ENCODE peak calls at places on chromosomes 5 and 9, in five cellular contexts. One of them, this sample, is unnamed.

GRCh38 chr9:81427870-81428269 is 261.5 kb downstream of the TLE1 start:
- DNase-seq in Calu3: no peak
- DNase-seq in foreskin fibroblast: no peak
- DNase-seq in breast epithelium: no peak
- DNase-seq in endothelial cell: no peak
- DNase-seq in this sample: no peak

GRCh38 chr5:73395274-73395673 is 53.3 kb downstream of the FOXD1 start:
- DNase-seq in Calu3: no peak
- DNase-seq in foreskin fibroblast: no peak
- DNase-seq in breast epithelium: no peak
- DNase-seq in endothelial cell: no peak
- DNase-seq in this sample: no peak

GRCh38 chr9:101536938-101537337 is 3.3 kb downstream of the RNF20 start:
- DNase-seq in Calu3: no peak
- DNase-seq in foreskin fibroblast: peak
- DNase-seq in breast epithelium: no peak
- DNase-seq in endothelial cell: peak
- DNase-seq in this sample: peak

GRCh38 chr9:98846081-98846480 is 38.6 kb downstream of the GALNT12 start:
- DNase-seq in Calu3: no peak
- DNase-seq in foreskin fibroblast: no peak
- DNase-seq in breast epithelium: no peak
- DNase-seq in endothelial cell: no peak
- DNase-seq in this sample: no peak

GRCh38 chr5:57338068-57338848 is 144.4 kb downstream of the ACTBL2 start:
- DNase-seq in Calu3: peak
- DNase-seq in foreskin fibroblast: no peak
- DNase-seq in breast epithelium: no peak
- DNase-seq in endothelial cell: peak
- DNase-seq in this sample: peak

GRCh38 chr9:99588747-99589146 is 232.9 kb upstream of the NR4A3 start:
- DNase-seq in Calu3: no peak
- DNase-seq in foreskin fibroblast: no peak
- DNase-seq in breast epithelium: no peak
- DNase-seq in endothelial cell: no peak
- DNase-seq in this sample: no peak

GRCh38 chr9:92740446-92740961 is 24.1 kb downstream of the BICD2 start:
- DNase-seq in Calu3: no peak
- DNase-seq in foreskin fibroblast: no peak
- DNase-seq in breast epithelium: no peak
- DNase-seq in endothelial cell: no peak
- DNase-seq in this sample: no peak

GRCh38 chr5:154355141-154355611 is 90.6 kb upstream of the SAP30L start:
- DNase-seq in Calu3: no peak
- DNase-seq in foreskin fibroblast: no peak
- DNase-seq in breast epithelium: no peak
- DNase-seq in endothelial cell: no peak
- DNase-seq in this sample: no peak

GRCh38 chr5:24788829-24789509 is 144.2 kb upstream of the CDH10 start:
- DNase-seq in Calu3: no peak
- DNase-seq in foreskin fibroblast: no peak
- DNase-seq in breast epithelium: no peak
- DNase-seq in endothelial cell: no peak
- DNase-seq in this sample: no peak

GRCh38 chr9:89814340-89815040 is 209.7 kb downstream of the GADD45G start:
- DNase-seq in Calu3: no peak
- DNase-seq in foreskin fibroblast: no peak
- DNase-seq in breast epithelium: no peak
- DNase-seq in endothelial cell: no peak
- DNase-seq in this sample: peak

GRCh38 chr5:134086943-134087305 is 27.6 kb upstream of the TCF7 start:
- DNase-seq in Calu3: no peak
- DNase-seq in foreskin fibroblast: no peak
- DNase-seq in breast epithelium: no peak
- DNase-seq in endothelial cell: no peak
- DNase-seq in this sample: no peak

GRCh38 chr5:150377964-150378694 is 20.6 kb downstream of the TCOF1 start:
- DNase-seq in Calu3: no peak
- DNase-seq in foreskin fibroblast: peak
- DNase-seq in breast epithelium: no peak
- DNase-seq in endothelial cell: no peak
- DNase-seq in this sample: no peak

GRCh38 chr9:109248133-109248581 is 72.7 kb downstream of the EPB41L4B start:
- DNase-seq in Calu3: no peak
- DNase-seq in foreskin fibroblast: peak
- DNase-seq in breast epithelium: no peak
- DNase-seq in endothelial cell: no peak
- DNase-seq in this sample: peak

GRCh38 chr5:159240301-159240870 is 22.7 kb upstream of the UBLCP1 start:
- DNase-seq in Calu3: no peak
- DNase-seq in foreskin fibroblast: peak
- DNase-seq in breast epithelium: no peak
- DNase-seq in endothelial cell: no peak
- DNase-seq in this sample: no peak

GRCh38 chr9:12817702-12818101 is 42.9 kb downstream of the LURAP1L start:
- DNase-seq in Calu3: peak
- DNase-seq in foreskin fibroblast: peak
- DNase-seq in breast epithelium: peak
- DNase-seq in endothelial cell: no peak
- DNase-seq in this sample: no peak

GRCh38 chr9:22457448-22457847 is 10.8 kb downstream of the DMRTA1 start:
- DNase-seq in Calu3: no peak
- DNase-seq in foreskin fibroblast: no peak
- DNase-seq in breast epithelium: no peak
- DNase-seq in endothelial cell: no peak
- DNase-seq in this sample: no peak

GRCh38 chr5:169435506-169436230 is 134.7 kb upstream of the SLIT3 start:
- DNase-seq in Calu3: no peak
- DNase-seq in foreskin fibroblast: peak
- DNase-seq in breast epithelium: no peak
- DNase-seq in endothelial cell: no peak
- DNase-seq in this sample: no peak

GRCh38 chr9:120970249-120970648 is 43.7 kb upstream of the TRAF1 start:
- DNase-seq in Calu3: no peak
- DNase-seq in foreskin fibroblast: peak
- DNase-seq in breast epithelium: no peak
- DNase-seq in endothelial cell: no peak
- DNase-seq in this sample: no peak

GRCh38 chr5:133122711-133123110 is 70.9 kb downstream of the HSPA4 start:
- DNase-seq in Calu3: no peak
- DNase-seq in foreskin fibroblast: no peak
- DNase-seq in breast epithelium: no peak
- DNase-seq in endothelial cell: no peak
- DNase-seq in this sample: no peak

GRCh38 chr5:36696059-36696673 is 89.8 kb downstream of the SLC1A3 start:
- DNase-seq in Calu3: peak
- DNase-seq in foreskin fibroblast: peak
- DNase-seq in breast epithelium: peak
- DNase-seq in endothelial cell: peak
- DNase-seq in this sample: peak

GRCh38 chr9:128382261-128382660 is 11.1 kb downstream of the URM1 start:
- DNase-seq in Calu3: no peak
- DNase-seq in foreskin fibroblast: no peak
- DNase-seq in breast epithelium: no peak
- DNase-seq in endothelial cell: no peak
- DNase-seq in this sample: no peak

GRCh38 chr5:75744355-75744754 is 27.1 kb upstream of the POC5 start:
- DNase-seq in Calu3: no peak
- DNase-seq in foreskin fibroblast: no peak
- DNase-seq in breast epithelium: no peak
- DNase-seq in endothelial cell: no peak
- DNase-seq in this sample: no peak

GRCh38 chr5:1041225-1042186 is 32.9 kb downstream of the NKD2 start:
- DNase-seq in Calu3: no peak
- DNase-seq in foreskin fibroblast: no peak
- DNase-seq in breast epithelium: no peak
- DNase-seq in endothelial cell: no peak
- DNase-seq in this sample: no peak

GRCh38 chr5:97231025-97231636 is 48.1 kb upstream of the RIOK2 start:
- DNase-seq in Calu3: peak
- DNase-seq in foreskin fibroblast: peak
- DNase-seq in breast epithelium: peak
- DNase-seq in endothelial cell: peak
- DNase-seq in this sample: peak

GRCh38 chr5:160312139-160312959 is at the start of gene CCNJL:
- DNase-seq in Calu3: peak
- DNase-seq in foreskin fibroblast: peak
- DNase-seq in breast epithelium: peak
- DNase-seq in endothelial cell: peak
- DNase-seq in this sample: peak

GRCh38 chr5:402615-403359 is 40.2 kb upstream of the EXOC3 start:
- DNase-seq in Calu3: no peak
- DNase-seq in foreskin fibroblast: no peak
- DNase-seq in breast epithelium: peak
- DNase-seq in endothelial cell: no peak
- DNase-seq in this sample: no peak

GRCh38 chr5:132193165-132193694 is 34.4 kb downstream of the P4HA2 start:
- DNase-seq in Calu3: no peak
- DNase-seq in foreskin fibroblast: no peak
- DNase-seq in breast epithelium: no peak
- DNase-seq in endothelial cell: no peak
- DNase-seq in this sample: no peak

GRCh38 chr5:105563842-105564241 is 2001.3 kb upstream of the NUDT12 start:
- DNase-seq in Calu3: no peak
- DNase-seq in foreskin fibroblast: no peak
- DNase-seq in breast epithelium: no peak
- DNase-seq in endothelial cell: no peak
- DNase-seq in this sample: no peak

GRCh38 chr5:14208071-14209021 is 65.2 kb downstream of the TRIO start:
- DNase-seq in Calu3: no peak
- DNase-seq in foreskin fibroblast: peak
- DNase-seq in breast epithelium: no peak
- DNase-seq in endothelial cell: no peak
- DNase-seq in this sample: no peak

GRCh38 chr9:87643111-87643650 is 82.7 kb upstream of the CTSL start:
- DNase-seq in Calu3: no peak
- DNase-seq in foreskin fibroblast: no peak
- DNase-seq in breast epithelium: no peak
- DNase-seq in endothelial cell: no peak
- DNase-seq in this sample: no peak

GRCh38 chr9:3059781-3060468 is 216.0 kb upstream of the PUM3 start:
- DNase-seq in Calu3: no peak
- DNase-seq in foreskin fibroblast: no peak
- DNase-seq in breast epithelium: no peak
- DNase-seq in endothelial cell: no peak
- DNase-seq in this sample: no peak

GRCh38 chr9:100074093-100074492 is 24.7 kb downstream of the ERP44 start:
- DNase-seq in Calu3: no peak
- DNase-seq in foreskin fibroblast: no peak
- DNase-seq in breast epithelium: no peak
- DNase-seq in endothelial cell: no peak
- DNase-seq in this sample: no peak

GRCh38 chr5:137470111-137470920 is 28.8 kb downstream of the SPOCK1 start:
- DNase-seq in Calu3: no peak
- DNase-seq in foreskin fibroblast: peak
- DNase-seq in breast epithelium: no peak
- DNase-seq in endothelial cell: no peak
- DNase-seq in this sample: no peak

GRCh38 chr9:15349892-15350761 is 43.1 kb upstream of the TTC39B start:
- DNase-seq in Calu3: peak
- DNase-seq in foreskin fibroblast: peak
- DNase-seq in breast epithelium: no peak
- DNase-seq in endothelial cell: no peak
- DNase-seq in this sample: no peak

GRCh38 chr5:129094924-129095797 is 612 bp downstream of the ISOC1 start:
- DNase-seq in Calu3: peak
- DNase-seq in foreskin fibroblast: peak
- DNase-seq in breast epithelium: peak
- DNase-seq in endothelial cell: peak
- DNase-seq in this sample: peak
- TF ChIP-seq CTCF in Calu3: no peak
- TF ChIP-seq CTCF in foreskin fibroblast: no peak
- TF ChIP-seq CTCF in breast epithelium: no peak
- TF ChIP-seq CTCF in endothelial cell: peak
- TF ChIP-seq CTCF in this sample: peak

GRCh38 chr9:123191260-123191659 is 77.1 kb downstream of the STRBP start:
- DNase-seq in Calu3: no peak
- DNase-seq in foreskin fibroblast: no peak
- DNase-seq in breast epithelium: no peak
- DNase-seq in endothelial cell: no peak
- DNase-seq in this sample: no peak
- TF ChIP-seq CTCF in Calu3: no peak
- TF ChIP-seq CTCF in foreskin fibroblast: no peak
- TF ChIP-seq CTCF in breast epithelium: no peak
- TF ChIP-seq CTCF in endothelial cell: no peak
- TF ChIP-seq CTCF in this sample: no peak

GRCh38 chr9:1386420-1386819 is 336.3 kb downstream of the DMRT2 start:
- DNase-seq in Calu3: no peak
- DNase-seq in foreskin fibroblast: no peak
- DNase-seq in breast epithelium: no peak
- DNase-seq in endothelial cell: no peak
- DNase-seq in this sample: no peak
- TF ChIP-seq CTCF in Calu3: no peak
- TF ChIP-seq CTCF in foreskin fibroblast: no peak
- TF ChIP-seq CTCF in breast epithelium: no peak
- TF ChIP-seq CTCF in endothelial cell: no peak
- TF ChIP-seq CTCF in this sample: no peak

GRCh38 chr5:138536665-138537315 is 6.2 kb downstream of the ETF1 start:
- DNase-seq in Calu3: no peak
- DNase-seq in foreskin fibroblast: peak
- DNase-seq in breast epithelium: no peak
- DNase-seq in endothelial cell: no peak
- DNase-seq in this sample: no peak
- TF ChIP-seq CTCF in Calu3: peak
- TF ChIP-seq CTCF in foreskin fibroblast: peak
- TF ChIP-seq CTCF in breast epithelium: no peak
- TF ChIP-seq CTCF in endothelial cell: peak
- TF ChIP-seq CTCF in this sample: no peak

GRCh38 chr9:826500-827280 is 14.8 kb upstream of the DMRT1 start:
- DNase-seq in Calu3: no peak
- DNase-seq in foreskin fibroblast: no peak
- DNase-seq in breast epithelium: no peak
- DNase-seq in endothelial cell: no peak
- DNase-seq in this sample: no peak
- TF ChIP-seq CTCF in Calu3: no peak
- TF ChIP-seq CTCF in foreskin fibroblast: no peak
- TF ChIP-seq CTCF in breast epithelium: no peak
- TF ChIP-seq CTCF in endothelial cell: no peak
- TF ChIP-seq CTCF in this sample: no peak

GRCh38 chr9:84755375-84755774 is 85.8 kb downstream of the NTRK2 start:
- DNase-seq in Calu3: no peak
- DNase-seq in foreskin fibroblast: no peak
- DNase-seq in breast epithelium: no peak
- DNase-seq in endothelial cell: no peak
- DNase-seq in this sample: no peak

GRCh38 chr9:84754461-84754860 is 84.9 kb downstream of the NTRK2 start:
- DNase-seq in Calu3: no peak
- DNase-seq in foreskin fibroblast: peak
- DNase-seq in breast epithelium: no peak
- DNase-seq in endothelial cell: no peak
- DNase-seq in this sample: no peak

GRCh38 chr9:84750152-84750865 is 80.8 kb downstream of the NTRK2 start:
- DNase-seq in Calu3: no peak
- DNase-seq in foreskin fibroblast: peak
- DNase-seq in breast epithelium: peak
- DNase-seq in endothelial cell: no peak
- DNase-seq in this sample: no peak

GRCh38 chr9:84754896-84755295 is 85.4 kb downstream of the NTRK2 start:
- DNase-seq in Calu3: no peak
- DNase-seq in foreskin fibroblast: peak
- DNase-seq in breast epithelium: no peak
- DNase-seq in endothelial cell: no peak
- DNase-seq in this sample: no peak

GRCh38 chr9:84751921-84752320 is 82.4 kb downstream of the NTRK2 start:
- DNase-seq in Calu3: no peak
- DNase-seq in foreskin fibroblast: no peak
- DNase-seq in breast epithelium: no peak
- DNase-seq in endothelial cell: no peak
- DNase-seq in this sample: no peak
- TF ChIP-seq CTCF in Calu3: no peak
- TF ChIP-seq CTCF in foreskin fibroblast: no peak
- TF ChIP-seq CTCF in breast epithelium: no peak
- TF ChIP-seq CTCF in endothelial cell: no peak
- TF ChIP-seq CTCF in this sample: no peak

This sample was measured in nephron progenitor cell.